ENCODE peak calls at places on chromosome 16, in nine cellular contexts. One of them, this sample, is unnamed.

GRCh38 chr16:52837251-52837650 is 215.4 kb downstream of the CHD9NB start:
- DNase-seq in cardiac muscle cell: no peak
- DNase-seq in psoas muscle: no peak
- DNase-seq in SHP77 treated with DMSO at 0.1 percent for 48 hours: no peak
- DNase-seq in HFFc6: no peak
- DNase-seq in effector CD4-positive, alpha-beta T cell: no peak
- DNase-seq in T-helper 1 cell: no peak
- DNase-seq in thoracic aorta: no peak
- DNase-seq in activated T-cell treated with anti-CD3 and anti-CD28 coated beads, Interleukin-2, amount 50 U/mL, for 72 hours: no peak
- DNase-seq in this sample: no peak

GRCh38 chr16:1379054-1379862 is 27.5 kb downstream of the GNPTG start:
- DNase-seq in cardiac muscle cell: peak
- DNase-seq in psoas muscle: peak
- DNase-seq in SHP77 treated with DMSO at 0.1 percent for 48 hours: no peak
- DNase-seq in HFFc6: peak
- DNase-seq in effector CD4-positive, alpha-beta T cell: peak
- DNase-seq in T-helper 1 cell: peak
- DNase-seq in thoracic aorta: peak
- DNase-seq in activated T-cell treated with anti-CD3 and anti-CD28 coated beads, Interleukin-2, amount 50 U/mL, for 72 hours: peak
- DNase-seq in this sample: no peak

GRCh38 chr16:75093598-75094540 is 22.7 kb downstream of the LDHD start:
- DNase-seq in cardiac muscle cell: no peak
- DNase-seq in psoas muscle: no peak
- DNase-seq in SHP77 treated with DMSO at 0.1 percent for 48 hours: no peak
- DNase-seq in HFFc6: no peak
- DNase-seq in effector CD4-positive, alpha-beta T cell: no peak
- DNase-seq in T-helper 1 cell: no peak
- DNase-seq in thoracic aorta: no peak
- DNase-seq in activated T-cell treated with anti-CD3 and anti-CD28 coated beads, Interleukin-2, amount 50 U/mL, for 72 hours: no peak
- DNase-seq in this sample: no peak

GRCh38 chr16:57150682-57151330 is 35.0 kb downstream of the PSME3IP1 start:
- DNase-seq in cardiac muscle cell: peak
- DNase-seq in psoas muscle: no peak
- DNase-seq in SHP77 treated with DMSO at 0.1 percent for 48 hours: no peak
- DNase-seq in HFFc6: no peak
- DNase-seq in effector CD4-positive, alpha-beta T cell: no peak
- DNase-seq in T-helper 1 cell: no peak
- DNase-seq in thoracic aorta: no peak
- DNase-seq in activated T-cell treated with anti-CD3 and anti-CD28 coated beads, Interleukin-2, amount 50 U/mL, for 72 hours: no peak
- DNase-seq in this sample: no peak

GRCh38 chr16:27684047-27684446 is 134.1 kb downstream of the KATNIP start:
- DNase-seq in cardiac muscle cell: no peak
- DNase-seq in psoas muscle: no peak
- DNase-seq in SHP77 treated with DMSO at 0.1 percent for 48 hours: no peak
- DNase-seq in HFFc6: no peak
- DNase-seq in effector CD4-positive, alpha-beta T cell: no peak
- DNase-seq in T-helper 1 cell: no peak
- DNase-seq in thoracic aorta: no peak
- DNase-seq in activated T-cell treated with anti-CD3 and anti-CD28 coated beads, Interleukin-2, amount 50 U/mL, for 72 hours: no peak
- DNase-seq in this sample: no peak

GRCh38 chr16:51994597-51994996 is 552.3 kb downstream of the TOX3 start:
- DNase-seq in cardiac muscle cell: no peak
- DNase-seq in psoas muscle: no peak
- DNase-seq in SHP77 treated with DMSO at 0.1 percent for 48 hours: peak
- DNase-seq in HFFc6: peak
- DNase-seq in effector CD4-positive, alpha-beta T cell: no peak
- DNase-seq in T-helper 1 cell: no peak
- DNase-seq in thoracic aorta: no peak
- DNase-seq in activated T-cell treated with anti-CD3 and anti-CD28 coated beads, Interleukin-2, amount 50 U/mL, for 72 hours: no peak
- DNase-seq in this sample: no peak

GRCh38 chr16:14462811-14463210 is 167.2 kb downstream of the PARN start:
- DNase-seq in cardiac muscle cell: peak
- DNase-seq in psoas muscle: no peak
- DNase-seq in SHP77 treated with DMSO at 0.1 percent for 48 hours: no peak
- DNase-seq in HFFc6: no peak
- DNase-seq in effector CD4-positive, alpha-beta T cell: no peak
- DNase-seq in T-helper 1 cell: no peak
- DNase-seq in thoracic aorta: no peak
- DNase-seq in activated T-cell treated with anti-CD3 and anti-CD28 coated beads, Interleukin-2, amount 50 U/mL, for 72 hours: no peak
- DNase-seq in this sample: no peak

GRCh38 chr16:88023786-88024185 is 72.6 kb downstream of the BANP start:
- DNase-seq in cardiac muscle cell: no peak
- DNase-seq in psoas muscle: no peak
- DNase-seq in SHP77 treated with DMSO at 0.1 percent for 48 hours: no peak
- DNase-seq in HFFc6: no peak
- DNase-seq in effector CD4-positive, alpha-beta T cell: no peak
- DNase-seq in T-helper 1 cell: no peak
- DNase-seq in thoracic aorta: no peak
- DNase-seq in activated T-cell treated with anti-CD3 and anti-CD28 coated beads, Interleukin-2, amount 50 U/mL, for 72 hours: no peak
- DNase-seq in this sample: no peak

GRCh38 chr16:24701521-24701951 is 27.9 kb upstream of the TNRC6A start:
- DNase-seq in cardiac muscle cell: peak
- DNase-seq in psoas muscle: no peak
- DNase-seq in SHP77 treated with DMSO at 0.1 percent for 48 hours: no peak
- DNase-seq in HFFc6: peak
- DNase-seq in effector CD4-positive, alpha-beta T cell: no peak
- DNase-seq in T-helper 1 cell: no peak
- DNase-seq in thoracic aorta: no peak
- DNase-seq in activated T-cell treated with anti-CD3 and anti-CD28 coated beads, Interleukin-2, amount 50 U/mL, for 72 hours: no peak
- DNase-seq in this sample: no peak

GRCh38 chr16:27772093-27772820 is 222.3 kb downstream of the KATNIP start:
- DNase-seq in cardiac muscle cell: no peak
- DNase-seq in psoas muscle: no peak
- DNase-seq in SHP77 treated with DMSO at 0.1 percent for 48 hours: no peak
- DNase-seq in HFFc6: no peak
- DNase-seq in effector CD4-positive, alpha-beta T cell: no peak
- DNase-seq in T-helper 1 cell: no peak
- DNase-seq in thoracic aorta: no peak
- DNase-seq in activated T-cell treated with anti-CD3 and anti-CD28 coated beads, Interleukin-2, amount 50 U/mL, for 72 hours: no peak
- DNase-seq in this sample: no peak

GRCh38 chr16:49773534-49774486 is 82.1 kb downstream of the ZNF423 start:
- DNase-seq in cardiac muscle cell: no peak
- DNase-seq in psoas muscle: no peak
- DNase-seq in SHP77 treated with DMSO at 0.1 percent for 48 hours: no peak
- DNase-seq in HFFc6: no peak
- DNase-seq in effector CD4-positive, alpha-beta T cell: no peak
- DNase-seq in T-helper 1 cell: no peak
- DNase-seq in thoracic aorta: no peak
- DNase-seq in activated T-cell treated with anti-CD3 and anti-CD28 coated beads, Interleukin-2, amount 50 U/mL, for 72 hours: no peak
- DNase-seq in this sample: no peak

This sample was measured in brain pericyte.